ENCODE peak calls at places on chromosomes 6 and 20, in five cellular contexts. One of them, this sample, is unnamed.

GRCh38 chr6:131413191-131413830 is 159.7 kb upstream of the ARG1 start:
- DNase-seq in IMR-90: no peak
- DNase-seq in H1: no peak
- DNase-seq in mesendoderm: no peak
- DNase-seq in H9: no peak
- DNase-seq in this sample: no peak

GRCh38 chr20:63123326-63123725 is 92.6 kb downstream of the YTHDF1 start:
- DNase-seq in IMR-90: no peak
- DNase-seq in H1: no peak
- DNase-seq in mesendoderm: no peak
- DNase-seq in H9: peak; percentile 23
- DNase-seq in this sample: no peak

GRCh38 chr6:149186873-149187272 is 130.6 kb upstream of the TAB2 start:
- DNase-seq in IMR-90: no peak
- DNase-seq in H1: no peak
- DNase-seq in mesendoderm: no peak
- DNase-seq in H9: no peak
- DNase-seq in this sample: no peak

GRCh38 chr6:161423271-161423670 is 149.4 kb upstream of the AGPAT4 start:
- DNase-seq in IMR-90: no peak
- DNase-seq in H1: no peak
- DNase-seq in mesendoderm: no peak
- DNase-seq in H9: no peak
- DNase-seq in this sample: no peak

GRCh38 chr6:134352786-134353480 is 35.0 kb upstream of the SGK1 start:
- DNase-seq in IMR-90: peak; percentile 93
- DNase-seq in H1: no peak
- DNase-seq in mesendoderm: peak; percentile 6
- DNase-seq in H9: no peak
- DNase-seq in this sample: no peak

GRCh38 chr20:3315110-3315509 is 76.1 kb upstream of the SLC4A11 start:
- DNase-seq in IMR-90: no peak
- DNase-seq in H1: no peak
- DNase-seq in mesendoderm: no peak
- DNase-seq in H9: no peak
- DNase-seq in this sample: no peak

GRCh38 chr6:4967301-4968030 is 36.4 kb downstream of the RPP40 start:
- DNase-seq in IMR-90: no peak
- DNase-seq in H1: no peak
- DNase-seq in mesendoderm: no peak
- DNase-seq in H9: no peak
- DNase-seq in this sample: no peak

GRCh38 chr6:29824144-29824543 is 3.5 kb upstream of the HLA-G start:
- DNase-seq in IMR-90: no peak
- DNase-seq in H1: no peak
- DNase-seq in mesendoderm: no peak
- DNase-seq in H9: no peak
- DNase-seq in this sample: no peak

GRCh38 chr6:146135167-146135566 is 106.3 kb downstream of the GRM1 start:
- DNase-seq in IMR-90: no peak
- DNase-seq in H1: no peak
- DNase-seq in mesendoderm: peak; percentile 50
- DNase-seq in H9: no peak
- DNase-seq in this sample: no peak

GRCh38 chr6:52514514-52514913 is 62.3 kb downstream of the TRAM2 start:
- DNase-seq in IMR-90: peak; percentile 81
- DNase-seq in H1: no peak
- DNase-seq in mesendoderm: peak; percentile 92
- DNase-seq in H9: no peak
- DNase-seq in this sample: no peak

GRCh38 chr20:54148947-54149764 is 24.6 kb downstream of the CYP24A1 start:
- DNase-seq in IMR-90: no peak
- DNase-seq in H1: no peak
- DNase-seq in mesendoderm: no peak
- DNase-seq in H9: no peak
- DNase-seq in this sample: no peak

DNA sequence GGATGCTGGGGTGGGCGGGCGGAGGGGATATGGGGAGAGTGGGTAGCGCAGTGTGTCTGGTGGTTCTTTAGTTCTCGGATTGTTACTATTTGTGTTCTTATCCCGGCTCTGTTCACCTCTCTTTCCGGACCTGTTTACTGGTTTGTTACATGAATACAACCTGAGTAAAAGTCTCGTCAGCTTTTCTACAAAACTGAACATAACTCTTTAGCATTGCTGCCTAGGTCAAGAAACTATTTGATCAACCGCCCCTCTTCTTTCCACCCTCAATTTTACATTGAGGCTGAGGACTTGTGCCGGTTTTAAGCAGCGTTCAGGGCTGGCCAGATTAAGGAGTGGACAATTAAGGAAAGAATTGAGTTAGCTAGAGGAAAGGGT is 625 bp downstream of the ABT1 start:
- DNase-seq in IMR-90: no peak
- DNase-seq in H1: no peak
- DNase-seq in mesendoderm: no peak
- DNase-seq in H9: no peak
- DNase-seq in this sample: no peak
- H2AK5ac ChIP-seq in IMR-90: no peak overlapping the region
- H2AK5ac ChIP-seq in H1: no peak overlapping the region
- H2AK5ac ChIP-seq in mesendoderm: no peak overlapping the region
- H2AK5ac ChIP-seq in H9: no peak overlapping the region
- H2AK5ac ChIP-seq in this sample: peak overlapping the region; percentile 62

GRCh38 chr6:39889229-39889628 is 45.0 kb downstream of the MOCS1 start:
- DNase-seq in IMR-90: no peak
- DNase-seq in H1: no peak
- DNase-seq in mesendoderm: no peak
- DNase-seq in H9: no peak
- DNase-seq in this sample: no peak

GRCh38 chr6:39885691-39886090 is 48.6 kb downstream of the MOCS1 start:
- DNase-seq in IMR-90: no peak
- DNase-seq in H1: no peak
- DNase-seq in mesendoderm: no peak
- DNase-seq in H9: no peak
- DNase-seq in this sample: no peak

GRCh38 chr6:39887692-39888450 is 46.4 kb downstream of the MOCS1 start:
- DNase-seq in IMR-90: peak; percentile 95
- DNase-seq in H1: peak; percentile 13
- DNase-seq in mesendoderm: peak; percentile 92
- DNase-seq in H9: no peak
- DNase-seq in this sample: no peak

GRCh38 chr6:39884696-39885095 is 49.6 kb downstream of the MOCS1 start:
- DNase-seq in IMR-90: peak; percentile 82
- DNase-seq in H1: no peak
- DNase-seq in mesendoderm: no peak
- DNase-seq in H9: no peak
- DNase-seq in this sample: no peak

GRCh38 chr6:39886871-39887270 is 47.4 kb downstream of the MOCS1 start:
- DNase-seq in IMR-90: no peak
- DNase-seq in H1: no peak
- DNase-seq in mesendoderm: no peak
- DNase-seq in H9: no peak
- DNase-seq in this sample: no peak
- H3K18ac ChIP-seq in IMR-90: peak overlapping the region; percentile 92
- H3K18ac ChIP-seq in H1: no peak overlapping the region
- H3K18ac ChIP-seq in mesendoderm: no peak overlapping the region
- H3K18ac ChIP-seq in H9: no peak overlapping the region
- H3K18ac ChIP-seq in this sample: no peak overlapping the region

GRCh38 chr20:47347661-47348462 is 8.6 kb downstream of the ZMYND8 start:
- DNase-seq in IMR-90: no peak
- DNase-seq in H1: no peak
- DNase-seq in mesendoderm: no peak
- DNase-seq in H9: no peak
- DNase-seq in this sample: no peak

GRCh38 chr20:47350691-47351545 is 5.6 kb downstream of the ZMYND8 start:
- DNase-seq in IMR-90: no peak
- DNase-seq in H1: no peak
- DNase-seq in mesendoderm: no peak
- DNase-seq in H9: no peak
- DNase-seq in this sample: no peak

GRCh38 chr20:47348539-47349142 is 7.9 kb downstream of the ZMYND8 start:
- DNase-seq in IMR-90: no peak
- DNase-seq in H1: no peak
- DNase-seq in mesendoderm: peak; percentile 87
- DNase-seq in H9: no peak
- DNase-seq in this sample: no peak

GRCh38 chr20:47350181-47350550 is 6.3 kb downstream of the ZMYND8 start:
- DNase-seq in IMR-90: no peak
- DNase-seq in H1: no peak
- DNase-seq in mesendoderm: no peak
- DNase-seq in H9: no peak
- DNase-seq in this sample: no peak

DNA sequence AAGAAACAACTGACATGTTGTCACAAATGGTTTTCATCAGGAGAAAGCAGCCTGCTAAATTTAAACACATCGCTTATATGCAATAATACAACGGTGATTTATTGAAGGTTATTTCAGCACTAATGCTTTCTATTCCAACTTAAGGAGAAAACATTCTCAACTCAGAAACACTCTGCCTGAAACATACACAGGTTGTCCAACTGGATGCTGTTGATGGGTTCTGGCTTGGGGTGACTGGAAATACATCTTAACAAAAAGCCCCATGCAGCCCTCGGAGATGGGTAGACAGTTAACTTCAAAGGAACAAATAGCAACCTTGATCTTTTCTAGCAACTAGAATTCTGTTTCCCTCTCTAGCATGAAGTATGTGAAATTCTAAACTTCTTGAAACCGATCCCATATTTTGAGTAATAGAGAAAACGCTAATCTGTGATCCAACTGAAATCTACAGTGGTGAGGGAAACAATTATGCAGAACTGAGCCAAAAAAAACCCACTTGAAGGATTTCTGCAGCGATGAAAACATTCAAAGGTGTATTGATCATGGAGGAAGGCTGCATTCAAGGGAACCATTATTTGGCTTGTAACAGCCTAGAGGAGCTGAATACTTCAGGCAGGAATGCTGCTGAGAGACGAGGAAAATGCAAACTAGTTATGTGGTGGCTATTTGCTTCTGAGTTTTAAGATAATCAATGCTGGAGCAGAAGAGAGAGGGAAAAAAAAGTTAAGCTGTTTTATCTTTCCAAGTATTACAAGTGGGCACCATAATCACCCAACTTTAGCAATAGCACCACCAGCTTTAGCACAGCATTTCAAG is 6.9 kb downstream of the ZMYND8 start:
- DNase-seq in IMR-90: peak; percentile 51
- DNase-seq in H1: no peak
- DNase-seq in mesendoderm: peak; percentile 65
- DNase-seq in H9: no peak
- DNase-seq in this sample: no peak
- H2AK5ac ChIP-seq in IMR-90: peak overlapping the region; percentile 56
- H2AK5ac ChIP-seq in H1: peak overlapping the region; percentile 25
- H2AK5ac ChIP-seq in mesendoderm: no peak overlapping the region
- H2AK5ac ChIP-seq in H9: no peak overlapping the region
- H2AK5ac ChIP-seq in this sample: no peak overlapping the region

GRCh38 chr6:116741571-116741970 is 23.9 kb downstream of the FAM162B start:
- DNase-seq in IMR-90: no peak
- DNase-seq in H1: no peak
- DNase-seq in mesendoderm: no peak
- DNase-seq in H9: no peak
- DNase-seq in this sample: no peak

GRCh38 chr6:116737004-116737403 is 28.5 kb downstream of the FAM162B start:
- DNase-seq in IMR-90: peak; percentile 2
- DNase-seq in H1: no peak
- DNase-seq in mesendoderm: no peak
- DNase-seq in H9: no peak
- DNase-seq in this sample: no peak
- H3K18ac ChIP-seq in IMR-90: no peak overlapping the region
- H3K18ac ChIP-seq in H1: no peak overlapping the region
- H3K18ac ChIP-seq in mesendoderm: no peak overlapping the region
- H3K18ac ChIP-seq in H9: no peak overlapping the region
- H3K18ac ChIP-seq in this sample: no peak overlapping the region

GRCh38 chr6:3176562-3177355 is 19.4 kb upstream of the TUBB2A start:
- DNase-seq in IMR-90: peak; percentile 98
- DNase-seq in H1: no peak
- DNase-seq in mesendoderm: peak; percentile 87
- DNase-seq in H9: no peak
- DNase-seq in this sample: no peak
- H2AK5ac ChIP-seq in IMR-90: peak overlapping the region; percentile 18
- H2AK5ac ChIP-seq in H1: peak overlapping the region; percentile 88
- H2AK5ac ChIP-seq in mesendoderm: no peak overlapping the region
- H2AK5ac ChIP-seq in H9: no peak overlapping the region
- H2AK5ac ChIP-seq in this sample: peak overlapping the region; percentile 63

DNA sequence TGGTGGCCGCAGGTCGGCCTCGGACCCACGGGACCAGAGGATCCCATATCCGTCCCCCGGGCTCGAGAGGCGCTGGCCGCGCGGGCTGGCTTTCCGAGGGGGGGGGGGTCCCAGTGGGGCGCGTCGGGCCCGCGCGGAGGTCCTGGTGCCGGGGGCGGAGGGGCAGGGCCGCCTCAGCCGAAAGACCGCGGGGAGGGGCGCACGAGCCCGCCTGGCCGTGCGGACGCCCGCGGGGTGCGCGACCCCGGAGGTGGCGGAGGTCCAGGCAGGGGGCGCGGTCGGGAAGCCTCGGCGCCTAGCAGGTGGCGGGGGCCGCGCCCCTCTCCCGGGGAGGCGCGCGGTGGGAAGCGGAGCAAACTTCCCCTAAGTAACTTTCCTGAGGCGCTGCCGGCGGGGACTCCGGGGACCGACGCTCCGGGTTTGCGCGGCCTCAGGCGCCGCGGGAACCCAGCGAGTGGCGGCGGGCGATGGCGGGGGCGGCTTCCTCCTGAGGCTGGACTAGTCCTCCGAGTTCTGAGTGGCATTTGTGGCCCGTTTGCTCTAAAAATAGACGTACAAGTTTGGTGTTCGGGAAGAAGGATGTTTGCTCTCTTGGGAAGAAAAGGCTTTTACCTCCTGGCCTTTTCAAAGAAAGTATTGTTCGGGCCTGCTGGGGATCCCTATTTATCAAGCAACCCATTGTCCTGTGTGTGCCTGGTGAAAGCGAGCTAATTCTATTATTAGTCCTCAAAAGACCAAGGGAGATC is 26.4 kb upstream of the BTBD3 start:
- DNase-seq in IMR-90: peak; percentile 34
- DNase-seq in H1: no peak
- DNase-seq in mesendoderm: peak; percentile 57
- DNase-seq in H9: peak; percentile 50
- DNase-seq in this sample: peak; percentile 65
- H3K18ac ChIP-seq in IMR-90: peak overlapping the region; percentile 61
- H3K18ac ChIP-seq in H1: no peak overlapping the region
- H3K18ac ChIP-seq in mesendoderm: peak overlapping the region; percentile 99
- H3K18ac ChIP-seq in H9: no peak overlapping the region
- H3K18ac ChIP-seq in this sample: peak overlapping the region; percentile 95

GRCh38 chr6:43628392-43629103 is 516 bp downstream of the GTPBP2 start:
- DNase-seq in IMR-90: peak; percentile 34
- DNase-seq in H1: peak; percentile 21
- DNase-seq in mesendoderm: peak; percentile 78
- DNase-seq in H9: peak; percentile 75
- DNase-seq in this sample: peak; percentile 44
- H2AK5ac ChIP-seq in IMR-90: peak overlapping the region; percentile 99
- H2AK5ac ChIP-seq in H1: no peak overlapping the region
- H2AK5ac ChIP-seq in mesendoderm: no peak overlapping the region
- H2AK5ac ChIP-seq in H9: no peak overlapping the region
- H2AK5ac ChIP-seq in this sample: no peak overlapping the region

DNA sequence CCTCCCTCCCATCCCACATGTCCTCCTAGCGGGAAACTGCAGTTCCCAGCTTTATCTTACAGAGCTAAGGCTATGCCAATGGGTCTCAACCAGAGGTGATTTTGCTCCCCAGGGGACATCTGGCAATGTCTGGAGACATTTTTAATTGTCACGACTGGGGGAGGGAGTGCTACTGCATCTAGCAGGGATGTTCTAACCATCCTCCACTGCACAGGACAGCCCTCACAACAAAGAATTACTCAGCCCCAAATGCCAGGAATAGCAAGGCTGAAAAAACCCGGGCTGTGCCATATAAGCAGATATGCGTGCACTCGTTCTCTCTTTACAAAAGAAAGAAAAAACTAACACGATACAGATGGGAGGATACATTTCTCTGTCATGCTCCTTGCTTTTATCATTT is 8.5 kb downstream of the MRPS18A start:
- DNase-seq in IMR-90: no peak
- DNase-seq in H1: no peak
- DNase-seq in mesendoderm: no peak
- DNase-seq in H9: no peak
- DNase-seq in this sample: no peak
- H3K18ac ChIP-seq in IMR-90: no peak overlapping the region
- H3K18ac ChIP-seq in H1: no peak overlapping the region
- H3K18ac ChIP-seq in mesendoderm: no peak overlapping the region
- H3K18ac ChIP-seq in H9: no peak overlapping the region
- H3K18ac ChIP-seq in this sample: no peak overlapping the region

This sample was measured in neuronal stem cell.